ENCODE peak calls at places on chromosomes 6 and 20, in six cellular contexts. One of them, this sample, is unnamed.

GRCh38 chr6:90569223-90569622 is 17.6 kb downstream of the MAP3K7 start:
- DNase-seq in tibial artery: no peak
- DNase-seq in pancreas: no peak
- DNase-seq in astrocyte: no peak
- DNase-seq in DND-41: no peak
- DNase-seq in CD8-positive, alpha-beta memory T cell: no peak
- DNase-seq in this sample: no peak

GRCh38 chr6:44268095-44268628 is 2.1 kb upstream of the TMEM151B start:
- DNase-seq in DND-41: peak; percentile 67
- DNase-seq in astrocyte: no peak
- DNase-seq in CD8-positive, alpha-beta memory T cell: peak; percentile 68
- DNase-seq in tibial artery: no peak
- DNase-seq in pancreas: no peak
- DNase-seq in this sample: no peak

GRCh38 chr20:10239954-10240353 is 21.3 kb downstream of the SNAP25 start:
- DNase-seq in DND-41: peak; percentile 17
- DNase-seq in astrocyte: no peak
- DNase-seq in tibial artery: no peak
- DNase-seq in CD8-positive, alpha-beta memory T cell: no peak
- DNase-seq in pancreas: peak; percentile 40
- DNase-seq in this sample: no peak

GRCh38 chr20:51420805-51421204 is 121.7 kb downstream of the NFATC2 start:
- DNase-seq in CD8-positive, alpha-beta memory T cell: no peak
- DNase-seq in DND-41: no peak
- DNase-seq in tibial artery: no peak
- DNase-seq in astrocyte: no peak
- DNase-seq in pancreas: no peak
- DNase-seq in this sample: no peak

GRCh38 chr20:35319206-35320197 is 27.3 kb upstream of the FAM83C start:
- DNase-seq in CD8-positive, alpha-beta memory T cell: no peak
- DNase-seq in astrocyte: peak; percentile 87
- DNase-seq in pancreas: no peak
- DNase-seq in DND-41: no peak
- DNase-seq in tibial artery: no peak
- DNase-seq in this sample: no peak

GRCh38 chr6:7523922-7524321 is 17.5 kb upstream of the DSP start:
- DNase-seq in DND-41: no peak
- DNase-seq in CD8-positive, alpha-beta memory T cell: no peak
- DNase-seq in pancreas: no peak
- DNase-seq in tibial artery: no peak
- DNase-seq in astrocyte: no peak
- DNase-seq in this sample: no peak

GRCh38 chr20:36607586-36608387 is 2.2 kb downstream of the RAB5IF start:
- DNase-seq in tibial artery: no peak
- DNase-seq in astrocyte: no peak
- DNase-seq in DND-41: no peak
- DNase-seq in CD8-positive, alpha-beta memory T cell: no peak
- DNase-seq in pancreas: no peak
- DNase-seq in this sample: no peak

GRCh38 chr20:45968081-45968671 is 3.8 kb downstream of the ZNF335 start:
- DNase-seq in astrocyte: no peak
- DNase-seq in pancreas: no peak
- DNase-seq in DND-41: no peak
- DNase-seq in tibial artery: no peak
- DNase-seq in CD8-positive, alpha-beta memory T cell: no peak
- DNase-seq in this sample: no peak

GRCh38 chr20:47982574-47983360 is 197.5 kb upstream of the SULF2 start:
- DNase-seq in pancreas: no peak
- DNase-seq in DND-41: no peak
- DNase-seq in CD8-positive, alpha-beta memory T cell: no peak
- DNase-seq in tibial artery: no peak
- DNase-seq in astrocyte: no peak
- DNase-seq in this sample: no peak

GRCh38 chr6:38974389-38975133 is 74.0 kb upstream of the GLP1R start:
- DNase-seq in CD8-positive, alpha-beta memory T cell: no peak
- DNase-seq in astrocyte: no peak
- DNase-seq in DND-41: no peak
- DNase-seq in tibial artery: no peak
- DNase-seq in pancreas: no peak
- DNase-seq in this sample: no peak

GRCh38 chr6:13412211-13412610 is 75.2 kb downstream of the GFOD1 start:
- DNase-seq in astrocyte: no peak
- DNase-seq in tibial artery: no peak
- DNase-seq in CD8-positive, alpha-beta memory T cell: no peak
- DNase-seq in pancreas: no peak
- DNase-seq in DND-41: no peak
- DNase-seq in this sample: no peak

GRCh38 chr6:127938701-127939100 is 37.8 kb upstream of the THEMIS start:
- DNase-seq in pancreas: no peak
- DNase-seq in astrocyte: peak; percentile 38
- DNase-seq in tibial artery: no peak
- DNase-seq in CD8-positive, alpha-beta memory T cell: no peak
- DNase-seq in DND-41: no peak
- DNase-seq in this sample: no peak

GRCh38 chr6:33816911-33817310 is 13.1 kb upstream of the MLN start:
- DNase-seq in pancreas: no peak
- DNase-seq in CD8-positive, alpha-beta memory T cell: no peak
- DNase-seq in astrocyte: no peak
- DNase-seq in tibial artery: no peak
- DNase-seq in DND-41: no peak
- DNase-seq in this sample: no peak
- H3K27me3 ChIP-seq in pancreas: peaks cover 4% of the 10 kb centered on the region
- H3K27me3 ChIP-seq in CD8-positive, alpha-beta memory T cell: peaks cover 11% of the 10 kb centered on the region
- H3K27me3 ChIP-seq in astrocyte: peaks cover 11% of the 10 kb centered on the region
- H3K27me3 ChIP-seq in tibial artery: peaks cover 69% of the 10 kb centered on the region
- H3K27me3 ChIP-seq in DND-41: peaks cover 6% of the 10 kb centered on the region
- H3K27me3 ChIP-seq in this sample: no peaks in the 10 kb centered on the region

GRCh38 chr6:22328499-22328898 is 31.7 kb upstream of the PRL start:
- DNase-seq in DND-41: no peak
- DNase-seq in tibial artery: no peak
- DNase-seq in pancreas: no peak
- DNase-seq in CD8-positive, alpha-beta memory T cell: no peak
- DNase-seq in astrocyte: no peak
- DNase-seq in this sample: no peak
- H3K27ac ChIP-seq in DND-41: no peak overlapping the region
- H3K27ac ChIP-seq in tibial artery: no peak overlapping the region
- H3K27ac ChIP-seq in pancreas: no peak overlapping the region
- H3K27ac ChIP-seq in CD8-positive, alpha-beta memory T cell: no peak overlapping the region
- H3K27ac ChIP-seq in astrocyte: no peak overlapping the region
- H3K27ac ChIP-seq in this sample: no peak overlapping the region

DNA sequence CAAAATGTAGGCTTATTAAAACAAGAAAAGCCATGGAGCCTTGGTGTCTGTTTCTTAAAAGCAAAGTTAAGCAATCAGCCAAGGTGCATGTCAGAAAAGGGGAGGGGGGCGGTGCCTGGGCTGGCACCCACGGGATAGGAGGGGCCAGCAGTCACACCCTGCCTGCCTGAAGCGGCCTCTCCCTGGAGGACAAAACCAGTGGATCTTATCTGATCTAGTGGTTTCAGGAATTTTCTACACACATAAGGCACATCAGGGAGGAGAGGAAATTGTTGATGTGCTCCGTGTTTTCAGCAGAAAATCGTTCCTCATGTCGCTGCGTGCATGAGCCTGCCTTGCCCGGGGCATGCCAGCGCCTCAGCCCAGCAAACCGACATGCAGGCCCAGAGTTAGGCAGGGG is 276.4 kb downstream of the TAF4 start:
- DNase-seq in pancreas: no peak
- DNase-seq in tibial artery: no peak
- DNase-seq in astrocyte: peak; percentile 4
- DNase-seq in DND-41: no peak
- DNase-seq in CD8-positive, alpha-beta memory T cell: no peak
- DNase-seq in this sample: no peak
- H3K27me3 ChIP-seq in pancreas: no peaks in the 10 kb centered on the region
- H3K27me3 ChIP-seq in tibial artery: peaks cover 8% of the 10 kb centered on the region
- H3K27me3 ChIP-seq in astrocyte: no peaks in the 10 kb centered on the region
- H3K27me3 ChIP-seq in DND-41: no peaks in the 10 kb centered on the region
- H3K27me3 ChIP-seq in CD8-positive, alpha-beta memory T cell: no peaks in the 10 kb centered on the region
- H3K27me3 ChIP-seq in this sample: no peaks in the 10 kb centered on the region

GRCh38 chr6:142929751-142930358 is 15.1 kb downstream of the HIVEP2 start:
- DNase-seq in CD8-positive, alpha-beta memory T cell: no peak
- DNase-seq in astrocyte: peak; percentile 18
- DNase-seq in DND-41: no peak
- DNase-seq in tibial artery: no peak
- DNase-seq in pancreas: no peak
- DNase-seq in this sample: no peak
- H3K27ac ChIP-seq in CD8-positive, alpha-beta memory T cell: no peak overlapping the region
- H3K27ac ChIP-seq in astrocyte: no peak overlapping the region
- H3K27ac ChIP-seq in DND-41: no peak overlapping the region
- H3K27ac ChIP-seq in tibial artery: no peak overlapping the region
- H3K27ac ChIP-seq in pancreas: no peak overlapping the region
- H3K27ac ChIP-seq in this sample: no peak overlapping the region

This sample was measured in thoracic aorta.